ENCODE peak calls at places on chromosomes 16 and 17, in nine cellular contexts. W, R, A, H, X, V, B, G and Q are unnamed samples. For H3K9me3, the result is how much of the 10 kb centered on the place peaks cover.

GRCh38 chr16:10362077-10362863 is 23.6 kb upstream of the ATF7IP2 start:
- DNase-seq in H (peak), V (no peak), A (peak), B (no peak), X (no peak), G (no peak), R (no peak), W (no peak), Q (no peak)

GRCh38 chr17:30378191-30378796 is 433 bp upstream of the CPD start:
- DNase-seq in B (peak), G (peak), V (peak), A (no peak), W (no peak), H (peak), R (no peak), X (peak), Q (peak)

GRCh38 chr17:69462010-69462409 is 47.5 kb downstream of the MAP2K6 start:
- DNase-seq in G (no peak), A (no peak), R (no peak), X (no peak), H (no peak), V (no peak), B (no peak), W (peak), Q (no peak)

GRCh38 chr17:59840908-59841666 is 51.7 kb downstream of the TUBD1 start:
- DNase-seq in G (no peak), H (no peak), V (no peak), X (no peak), A (no peak), R (no peak), W (no peak), B (no peak), Q (no peak)

GRCh38 chr17:32475258-32475657 is 11.5 kb upstream of the CDK5R1 start:
- DNase-seq in W (no peak), R (no peak), H (no peak), G (no peak), X (no peak), B (no peak), A (no peak), V (no peak), Q (no peak)

GRCh38 chr17:46733837-46734516 is 84.5 kb downstream of the WNT3 start:
- DNase-seq in X (no peak), W (no peak), B (no peak), V (no peak), G (no peak), R (no peak), A (no peak), H (no peak), Q (no peak)

GRCh38 chr16:10622036-10622921 is 41.9 kb upstream of the EMP2 start:
- DNase-seq in B (peak), R (no peak), H (no peak), A (no peak), X (no peak), G (no peak), W (no peak), V (peak), Q (peak)

GRCh38 chr17:36529121-36529520 is 5.5 kb downstream of the MYO19 start:
- DNase-seq in R (no peak), B (no peak), H (no peak), W (no peak), X (no peak), A (no peak), G (no peak), V (no peak), Q (no peak)

GRCh38 chr16:69319826-69320730 is 8.9 kb downstream of the VPS4A start:
- DNase-seq in V (no peak), H (no peak), G (no peak), W (no peak), B (no peak), X (no peak), A (no peak), R (no peak), Q (no peak)

GRCh38 chr16:57485916-57486857 is at the start of gene DOK4:
- DNase-seq in W (peak), R (peak), G (peak), V (peak), X (peak), H (peak), B (peak), A (no peak), Q (peak)

GRCh38 chr16:79267781-79268180 is 332.8 kb downstream of the MAF start:
- DNase-seq in X (no peak), A (no peak), R (no peak), V (no peak), B (no peak), H (no peak), W (no peak), G (no peak), Q (no peak)

GRCh38 chr16:11836653-11837244 is 14.6 kb downstream of the RSL1D1 start:
- DNase-seq in X (no peak), V (no peak), R (no peak), B (no peak), H (no peak), A (no peak), G (no peak), W (no peak), Q (no peak)

GRCh38 chr16:19746561-19746960 is 28.5 kb downstream of the IQCK start:
- DNase-seq in B (peak), R (no peak), H (no peak), A (no peak), V (no peak), G (peak), W (no peak), X (no peak), Q (no peak)

GRCh38 chr16:17348826-17349225 is 121.9 kb downstream of the XYLT1 start:
- DNase-seq in X (no peak), B (no peak), W (no peak), V (no peak), R (no peak), H (no peak), A (no peak), G (no peak), Q (no peak)

GRCh38 chr16:57125969-57126368 is 33.6 kb downstream of the CPNE2 start:
- DNase-seq in B (no peak), W (no peak), X (no peak), H (no peak), A (no peak), G (no peak), V (no peak), R (no peak), Q (no peak)

GRCh38 chr17:15263206-15263579 is 1.9 kb downstream of the PMP22 start:
- DNase-seq in W (peak), V (peak), R (peak), H (no peak), G (peak), B (peak), X (peak), A (no peak), Q (peak)

GRCh38 chr17:19464033-19465026 is 53.3 kb downstream of the RNF112 start:
- DNase-seq in X (peak), W (no peak), V (no peak), A (no peak), H (peak), B (no peak), G (no peak), R (no peak), Q (no peak)

GRCh38 chr16:85891033-85891775 is 7.8 kb upstream of the IRF8 start:
- DNase-seq in R (peak), G (no peak), H (no peak), B (no peak), A (no peak), V (no peak), X (no peak), W (no peak), Q (no peak)

GRCh38 chr17:55433629-55434422 is 12.2 kb upstream of the MMD start:
- DNase-seq in W (no peak), B (no peak), G (no peak), R (peak), A (no peak), X (no peak), H (no peak), V (no peak), Q (no peak)

GRCh38 chr16:67036323-67036741 is 7.4 kb downstream of the CBFB start:
- DNase-seq in R (no peak), X (no peak), V (no peak), B (no peak), H (no peak), W (no peak), G (peak), A (no peak), Q (no peak)

GRCh38 chr16:22782299-22782698 is 31.7 kb upstream of the HS3ST2 start:
- DNase-seq in X (no peak), B (peak), H (no peak), V (no peak), G (peak), A (no peak), R (no peak), W (no peak), Q (no peak)

GRCh38 chr16:79970551-79971236 is 370.2 kb upstream of the MAF start:
- DNase-seq in X (peak), G (no peak), V (no peak), R (no peak), B (no peak), A (no peak), W (peak), H (no peak), Q (peak)

GRCh38 chr16:84603115-84603816 is 14.6 kb downstream of the COTL1 start:
- DNase-seq in V (peak), H (no peak), G (peak), B (no peak), W (peak), A (no peak), R (peak), X (peak), Q (peak)

GRCh38 chr16:69301187-69301586 is 10.0 kb upstream of the VPS4A start:
- DNase-seq in H (no peak), A (no peak), B (no peak), X (no peak), V (no peak), R (no peak), G (no peak), W (no peak), Q (no peak)

GRCh38 chr17:49659983-49660382 is 17.9 kb downstream of the SPOP start:
- DNase-seq in V (no peak), W (no peak), G (no peak), R (no peak), X (no peak), H (no peak), B (no peak), A (no peak), Q (no peak)

GRCh38 chr17:49670002-49670401 is 7.9 kb downstream of the SPOP start:
- DNase-seq in W (no peak), G (no peak), X (no peak), V (no peak), B (no peak), A (no peak), H (no peak), R (no peak), Q (no peak)

GRCh38 chr17:49667854-49668253 is 10.0 kb downstream of the SPOP start:
- DNase-seq in X (no peak), G (no peak), H (no peak), W (no peak), A (no peak), B (no peak), R (no peak), V (no peak), Q (no peak)

GRCh38 chr17:49670641-49671040 is 7.3 kb downstream of the SPOP start:
- DNase-seq in A (no peak), G (no peak), H (no peak), X (no peak), B (no peak), V (no peak), R (no peak), W (no peak), Q (no peak)

DNA sequence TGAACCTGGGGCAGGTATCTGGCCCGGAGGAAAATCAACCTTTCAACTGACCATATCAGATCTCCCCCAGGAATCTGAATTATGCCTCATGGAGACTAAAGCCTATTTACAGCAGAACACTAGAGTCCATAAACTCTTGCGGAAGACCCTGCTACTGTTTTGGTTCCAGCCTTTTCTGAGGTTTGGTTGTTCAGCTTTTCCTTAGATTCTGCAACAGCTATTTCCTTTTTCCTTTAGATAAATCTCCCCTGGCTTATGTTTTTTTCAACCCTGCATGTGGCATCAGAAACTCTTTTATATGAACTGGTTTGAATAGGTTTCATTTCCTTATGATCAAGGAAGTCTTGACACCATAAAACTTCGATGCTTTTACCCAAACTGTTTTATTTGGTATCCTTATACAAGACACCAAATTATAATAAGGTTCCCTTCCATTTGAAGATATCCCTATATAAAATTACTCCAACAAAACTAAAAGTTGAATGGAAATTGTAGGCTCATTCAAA is 13.1 kb downstream of the SPOP start:
- DNase-seq in A (no peak), R (no peak), V (no peak), X (no peak), G (no peak), W (no peak), H (peak), B (no peak), Q (no peak)
- H3K9me3 ChIP-seq in A (under half), R (under half), V (under half), X (under half), G (under half), W (under half), H (under half), B (under half), Q (under half)

DNA sequence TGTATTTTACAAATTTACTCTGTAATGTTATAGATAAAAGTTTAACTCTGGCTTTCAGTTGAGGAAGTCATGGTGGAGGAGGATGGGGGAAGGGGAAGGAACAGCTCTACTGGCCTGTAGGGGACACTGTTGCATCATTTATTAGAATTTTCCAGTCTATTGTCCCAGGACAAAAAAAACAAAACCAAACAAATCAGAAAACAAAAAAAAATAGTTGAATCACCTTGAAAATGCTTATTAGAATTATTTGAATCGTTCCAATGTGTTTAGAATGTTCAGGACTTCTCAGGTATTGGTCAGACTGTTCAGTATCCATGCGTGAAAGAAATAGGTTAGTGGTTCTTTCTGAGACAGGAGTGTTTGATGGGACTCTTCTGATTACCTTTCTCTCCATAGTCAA is 242.0 kb downstream of the FTO start:
- DNase-seq in A (no peak), G (peak), V (no peak), R (peak), H (peak), B (peak), X (no peak), W (no peak), Q (no peak)
- TF ChIP-seq CTCF in A (peak), G (peak), V (peak), R (peak), H (peak), B (peak), X (no peak), W (peak), Q (peak)

GRCh38 chr16:75254359-75254837 is 3.0 kb upstream of the BCAR1 start:
- DNase-seq in W (peak), G (no peak), A (no peak), X (no peak), V (peak), R (peak), H (no peak), B (no peak), Q (peak)

GRCh38 chr16:75256059-75256870 is 4.8 kb upstream of the BCAR1 start:
- DNase-seq in W (peak), H (no peak), V (peak), G (no peak), B (no peak), R (no peak), A (no peak), X (no peak), Q (peak)

GRCh38 chr16:75257886-75258806 is 6.7 kb upstream of the BCAR1 start:
- DNase-seq in G (no peak), R (no peak), V (no peak), H (no peak), A (no peak), X (no peak), W (peak), B (no peak), Q (no peak)

GRCh38 chr16:75258807-75259141 is 7.3 kb upstream of the BCAR1 start:
- DNase-seq in X (no peak), B (no peak), A (no peak), G (no peak), R (no peak), W (no peak), V (no peak), H (no peak), Q (no peak)

DNA sequence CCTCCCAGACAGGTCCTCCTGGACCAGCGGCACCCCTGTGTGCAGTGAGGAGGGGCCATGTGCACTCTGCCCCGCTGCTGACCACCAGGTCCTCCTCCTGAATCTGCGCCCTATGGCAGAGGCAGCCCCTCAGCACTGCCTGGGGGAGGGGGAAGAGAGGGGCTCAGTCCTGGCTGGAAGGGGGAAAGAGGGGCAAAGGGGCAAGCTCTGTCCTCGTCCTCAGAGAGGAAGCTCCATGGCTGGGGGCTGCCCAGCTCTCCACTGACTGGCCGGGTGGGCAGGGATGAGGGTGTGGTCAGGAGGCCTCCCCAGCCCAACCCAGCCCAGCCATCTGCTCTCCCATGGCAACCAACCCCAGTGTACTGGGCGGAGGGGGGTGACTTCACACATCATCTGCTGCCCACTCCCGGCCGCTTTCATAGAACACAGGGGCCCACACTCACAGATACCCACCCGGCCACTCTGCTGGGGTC is 5.5 kb upstream of the BCAR1 start:
- DNase-seq in X (peak), R (no peak), V (peak), A (no peak), W (peak), B (peak), G (peak), H (no peak), Q (peak)
- H3K9me3 ChIP-seq in X (under half), R (under half), V (under half), A (under half), W (under half), B (under half), G (under half), H (under half), Q (under half)

GRCh38 chr17:22303865-22304264 is 611.5 kb downstream of the KCNJ18 start:
- DNase-seq in H (no peak), X (no peak), W (no peak), A (no peak), R (no peak), B (no peak), V (no peak), G (no peak), Q (no peak)
- TF ChIP-seq CTCF in H (no peak), X (no peak), W (no peak), A (no peak), R (no peak), B (no peak), V (no peak), G (no peak), Q (no peak)

GRCh38 chr17:80666867-80667266 is 122.2 kb downstream of the RPTOR start:
- DNase-seq in R (no peak), W (no peak), B (no peak), A (no peak), H (no peak), G (no peak), V (no peak), X (no peak), Q (no peak)

GRCh38 chr17:80664217-80664780 is 119.7 kb downstream of the RPTOR start:
- DNase-seq in R (no peak), W (no peak), H (no peak), A (no peak), X (no peak), V (no peak), B (no peak), G (no peak), Q (no peak)

GRCh38 chr17:80665792-80666191 is 121.2 kb downstream of the RPTOR start:
- DNase-seq in W (no peak), G (no peak), V (no peak), B (no peak), R (no peak), H (no peak), A (no peak), X (no peak), Q (no peak)

GRCh38 chr17:80662557-80662956 is 117.9 kb downstream of the RPTOR start:
- DNase-seq in A (no peak), W (no peak), G (no peak), V (no peak), X (no peak), R (no peak), H (no peak), B (no peak), Q (no peak)

DNA sequence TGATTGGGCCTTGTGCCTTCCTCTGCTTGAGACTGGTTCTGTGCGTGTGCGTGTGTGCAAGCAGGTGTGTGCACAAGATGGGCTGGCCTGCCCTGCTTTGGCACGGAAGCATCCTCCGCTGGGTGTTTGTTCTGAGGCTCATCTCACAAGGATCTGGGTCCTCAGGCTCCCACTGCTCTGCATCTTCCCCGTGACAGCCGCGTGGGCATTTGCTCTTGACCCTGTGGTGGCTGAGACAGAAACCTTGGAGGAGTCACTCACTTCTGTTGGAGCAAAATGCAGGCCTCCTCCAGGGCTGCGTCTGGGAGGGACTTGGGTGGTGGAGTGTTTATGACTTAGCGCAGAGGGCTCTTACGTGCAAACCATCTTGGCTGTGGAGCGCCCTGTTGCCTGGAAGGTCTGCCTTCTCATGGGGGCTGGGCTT is 119.2 kb downstream of the RPTOR start:
- DNase-seq in B (no peak), A (no peak), W (peak), V (peak), R (no peak), H (no peak), X (peak), G (no peak), Q (no peak)
- H3K9me3 ChIP-seq in B (under half), A (under half), W (under half), V (under half), R (under half), H (under half), X (under half), G (under half), Q (under half)

GRCh38 chr17:81868674-81869220 is 2.4 kb downstream of the ARHGDIA start:
- DNase-seq in X (peak), R (peak), G (peak), A (no peak), V (no peak), B (peak), W (peak), H (peak), Q (peak)

GRCh38 chr17:81869221-81870154 is 1.6 kb downstream of the ARHGDIA start:
- DNase-seq in X (peak), V (no peak), R (peak), W (peak), H (peak), A (no peak), G (peak), B (peak), Q (peak)

GRCh38 chr17:81870978-81871386 is at the start of gene ARHGDIA:
- DNase-seq in R (no peak), H (no peak), W (no peak), V (no peak), X (no peak), G (no peak), A (no peak), B (peak), Q (no peak)

GRCh38 chr17:81870155-81870977 is 771 bp downstream of the ARHGDIA start:
- DNase-seq in X (peak), V (peak), R (no peak), H (peak), B (peak), G (peak), A (no peak), W (peak), Q (peak)

GRCh38 chr17:81871387-81872120 is 417 bp upstream of the ARHGDIA start:
- DNase-seq in A (peak), G (peak), W (peak), H (peak), V (peak), R (peak), B (peak), X (peak), Q (peak)
- TF ChIP-seq CTCF in A (peak), G (no peak), W (peak), H (peak), V (peak), R (no peak), B (peak), X (no peak), Q (peak)